ENCODE peak calls at places on chromosomes 11 and 22, in eight cellular contexts. I, S, Z, V, L, U, O and H are unnamed samples. For H3K27me3, the result is how much of the 10 kb centered on the place peaks cover.

GRCh38 chr11:12125609-12126149 is 15.3 kb downstream of the MICAL2 start:
- DNase-seq in V (no peak), L (no peak), I (peak), Z (peak), S (no peak), O (peak), U (no peak), H (no peak)

GRCh38 chr11:69799582-69799981 is 19.6 kb downstream of the FGF3 start:
- DNase-seq in I (no peak), O (peak), S (no peak), V (no peak), L (peak), Z (peak), U (no peak), H (no peak)

GRCh38 chr11:69359735-69360470 is 65.9 kb downstream of the MYEOV start:
- DNase-seq in O (peak), U (no peak), I (no peak), V (no peak), Z (no peak), S (no peak), L (peak), H (no peak)

GRCh38 chr11:66142370-66143263 is 72.5 kb downstream of the PACS1 start:
- DNase-seq in S (no peak), O (peak), Z (peak), V (no peak), L (peak), I (no peak), U (no peak), H (no peak)

GRCh38 chr22:25987948-25988347 is 181.3 kb upstream of the SEZ6L start:
- DNase-seq in I (no peak), V (no peak), L (no peak), Z (no peak), O (no peak), U (no peak), S (no peak), H (no peak)

GRCh38 chr22:19121631-19122142 is 525 bp downstream of the DGCR2 start:
- DNase-seq in V (peak), O (peak), Z (peak), L (peak), U (peak), S (peak), I (peak), H (peak)

GRCh38 chr11:82718307-82718706 is 15.4 kb downstream of the FAM181B start:
- DNase-seq in S (no peak), I (no peak), V (peak), O (peak), L (peak), Z (peak), U (peak), H (peak)

GRCh38 chr11:46295312-46295995 is 18.0 kb downstream of the CREB3L1 start:
- DNase-seq in S (peak), I (peak), V (peak), U (peak), O (peak), Z (no peak), L (peak), H (peak)

GRCh38 chr11:44988981-44989635 is 38.4 kb upstream of the TP53I11 start:
- DNase-seq in O (no peak), S (no peak), L (no peak), Z (no peak), U (peak), V (no peak), I (no peak), H (no peak)
- H3K27me3 ChIP-seq in O (half or more), S (under half), L (under half), Z (under half), U (under half), V (under half), I (under half), H (under half)

GRCh38 chr22:46687045-46687444 is 51.0 kb downstream of the CERK start:
- DNase-seq in V (no peak), U (no peak), S (no peak), I (no peak), Z (no peak), L (no peak), O (no peak), H (no peak)
- H3K27me3 ChIP-seq in V (under half), U (under half), S (under half), I (under half), Z (under half), L (under half), O (under half), H (under half)

GRCh38 chr11:122863704-122864326 is 18.7 kb upstream of the JHY start:
- DNase-seq in V (peak), S (no peak), L (peak), O (peak), U (peak), Z (peak), I (no peak), H (peak)
- H3K27me3 ChIP-seq in V (under half), S (under half), L (under half), O (under half), U (under half), Z (under half), I (under half), H (under half)

DNA sequence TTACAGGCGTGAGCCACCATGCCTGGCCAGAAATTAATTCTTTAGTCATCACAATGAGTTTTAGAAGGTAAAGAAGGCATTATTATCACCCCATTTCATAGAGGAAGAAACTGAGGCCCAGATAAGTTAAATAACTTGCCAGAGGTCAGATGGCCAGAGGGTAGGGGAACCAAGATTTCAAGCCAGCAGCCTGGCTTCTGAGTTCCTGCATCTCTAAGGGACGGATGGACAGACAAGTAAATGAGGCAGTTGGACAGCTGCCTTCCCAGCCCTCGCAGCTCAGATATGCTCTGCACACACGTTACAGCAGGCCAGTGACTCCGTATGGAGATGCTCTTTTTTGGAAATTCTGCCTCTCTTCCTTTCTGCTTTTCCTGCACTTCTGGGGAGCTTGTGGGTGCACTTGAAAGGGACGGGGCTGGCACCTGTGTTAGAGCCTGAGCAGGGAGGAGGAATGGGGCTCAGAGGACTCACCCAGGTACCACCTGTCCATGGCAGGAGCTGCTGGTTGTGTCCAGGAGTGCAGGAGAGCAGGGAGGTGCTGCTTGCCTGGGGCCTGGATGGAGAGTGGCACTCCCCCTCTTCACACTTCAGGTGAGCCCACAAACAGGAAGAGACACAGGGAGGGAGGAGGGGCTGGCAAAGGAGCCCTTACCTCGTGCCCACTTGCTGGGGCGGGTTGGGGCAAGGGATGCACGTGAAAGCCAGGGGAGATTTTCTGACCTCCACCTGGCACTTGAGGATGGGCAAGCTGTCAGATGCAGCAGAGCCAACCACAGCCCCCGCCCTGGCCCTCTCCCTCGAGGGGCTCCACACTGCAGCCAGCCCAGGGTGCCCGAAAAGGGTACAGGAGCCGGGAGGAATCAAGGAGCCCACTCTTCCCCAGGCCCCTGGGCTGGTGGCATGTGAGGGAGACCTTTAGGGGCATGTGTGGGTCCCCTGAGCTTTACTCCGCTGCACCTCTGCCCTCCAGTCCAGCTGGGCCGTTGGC is 3.3 kb upstream of the FXYD2 start:
- DNase-seq in U (peak), S (no peak), I (peak), V (peak), Z (no peak), L (no peak), O (no peak), H (no peak)
- H3K27me3 ChIP-seq in U (under half), S (under half), I (under half), V (under half), Z (half or more), L (under half), O (under half), H (under half)

DNA sequence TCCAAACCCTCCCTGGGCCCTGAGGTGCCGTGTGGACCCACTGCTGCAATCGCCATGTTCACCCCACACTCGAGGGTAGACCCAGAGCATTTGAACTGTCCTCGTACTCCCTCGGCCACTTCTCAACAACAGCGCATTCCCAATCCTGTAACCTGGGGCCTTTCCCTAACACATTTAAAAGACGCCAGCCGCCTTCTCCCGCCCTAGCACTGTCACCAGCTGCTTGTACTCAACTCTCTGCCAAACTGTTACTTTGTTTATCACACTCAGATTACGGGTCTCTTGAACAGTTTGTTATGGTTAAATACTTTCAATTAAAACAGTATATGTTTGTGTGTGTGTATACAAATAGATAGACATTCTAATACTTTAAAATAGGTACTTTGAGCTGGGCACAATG is 20.7 kb downstream of the CDKN1C start:
- DNase-seq in L (no peak), S (no peak), U (no peak), Z (no peak), I (no peak), V (no peak), O (no peak), H (no peak)
- H3K27me3 ChIP-seq in L (half or more), S (under half), U (under half), Z (under half), I (under half), V (under half), O (half or more), H (under half)